ENCODE peak calls at places on chromosomes 12 and 14, in six cellular contexts. G, L, M, A, E and H are unnamed samples.

GRCh38 chr12:89965993-89966392 is 257.4 kb upstream of the ATP2B1 start:
- DNase-seq in G (no peak), M (no peak), E (no peak), A (no peak), L (no peak), H (no peak)

GRCh38 chr14:99731536-99732435 is 47.7 kb downstream of the CYP46A1 start:
- DNase-seq in M (peak; percentile 2), E (peak; percentile 74), G (no peak), A (no peak), L (no peak), H (no peak)

GRCh38 chr12:26125451-26126339 is 858 bp upstream of the BHLHE41 start:
- DNase-seq in G (peak; percentile 59), A (peak; percentile 94), M (peak; percentile 68), E (peak; percentile 84), L (peak; percentile 63), H (peak; percentile 85)

GRCh38 chr12:126668538-126668937 is 1598.4 kb upstream of the TMEM132C start:
- DNase-seq in M (no peak), L (no peak), A (no peak), G (no peak), E (no peak), H (peak; percentile 53)

GRCh38 chr14:56085471-56085870 is 32.7 kb upstream of the PELI2 start:
- DNase-seq in M (no peak), G (no peak), L (no peak), E (no peak), A (no peak), H (no peak)

GRCh38 chr14:101115652-101116051 is 212.1 kb upstream of the RTL1 start:
- DNase-seq in G (no peak), L (no peak), M (no peak), A (no peak), E (no peak), H (no peak)

GRCh38 chr14:104926619-104927431 is 2.1 kb downstream of the PLD4 start:
- DNase-seq in M (no peak), A (no peak), L (peak; percentile 57), E (no peak), G (no peak), H (no peak)

GRCh38 chr12:124259168-124260066 is 35.5 kb upstream of the RFLNA start:
- DNase-seq in L (no peak), A (no peak), E (no peak), M (no peak), G (no peak), H (no peak)

GRCh38 chr14:59126714-59127436 is 61.6 kb upstream of the DAAM1 start:
- DNase-seq in M (peak; percentile 22), L (no peak), G (peak; percentile 65), E (no peak), A (peak; percentile 79), H (peak; percentile 26)

GRCh38 chr14:68796418-68797101 is 3.7 kb upstream of the ZFP36L1 start:
- DNase-seq in A (no peak), L (no peak), E (no peak), M (no peak), G (no peak), H (no peak)

GRCh38 chr14:72892103-72892878 is 1.6 kb downstream of the DPF3 start:
- DNase-seq in G (no peak), A (peak; percentile 58), L (peak; percentile 26), E (no peak), M (peak; percentile 46), H (peak; percentile 27)

GRCh38 chr12:56932867-56933266 is 1.3 kb downstream of the SDR9C7 start:
- DNase-seq in M (no peak), G (no peak), E (peak; percentile 67), L (no peak), A (no peak), H (no peak)

GRCh38 chr12:24947541-24948451 is 1.1 kb downstream of the BCAT1 start:
- DNase-seq in M (no peak), A (no peak), L (no peak), G (no peak), E (no peak), H (no peak)

GRCh38 chr14:92564361-92565039 is 50.9 kb downstream of the RIN3 start:
- DNase-seq in E (no peak), A (no peak), G (no peak), M (no peak), L (no peak), H (no peak)

GRCh38 chr14:68716698-68717097 is 76.2 kb downstream of the ZFP36L1 start:
- DNase-seq in A (no peak), E (no peak), L (no peak), G (no peak), M (no peak), H (no peak)

GRCh38 chr14:34713681-34714319 is 593 bp downstream of the CFL2 start:
- DNase-seq in G (no peak), E (no peak), L (no peak), M (no peak), A (peak; percentile 61), H (no peak)

GRCh38 chr14:61188936-61189808 is 92.0 kb downstream of the TMEM30B start:
- DNase-seq in A (no peak), L (no peak), M (peak; percentile 63), E (no peak), G (peak; percentile 56), H (peak; percentile 83)